ENCODE peak calls at places on chromosomes 12 and 14, in eight cellular contexts. One of them, this sample, is unnamed. For H3K9me3, the result is how much of the 10 kb centered on the place peaks cover.

GRCh38 chr12:128573907-128574306 is 249.9 kb downstream of the SLC15A4 start:
- DNase-seq in lower lobe of right lung: no peak
- DNase-seq in IMR-90: no peak
- DNase-seq in GM12878: no peak
- DNase-seq in CD8-positive, alpha-beta T cell: no peak
- DNase-seq in neural progenitor cell: no peak
- DNase-seq in pancreas: no peak
- DNase-seq in uterus: no peak
- DNase-seq in this sample: no peak

GRCh38 chr14:33786091-33786825 is 164.6 kb downstream of the EGLN3 start:
- DNase-seq in lower lobe of right lung: no peak
- DNase-seq in IMR-90: no peak
- DNase-seq in GM12878: no peak
- DNase-seq in CD8-positive, alpha-beta T cell: no peak
- DNase-seq in neural progenitor cell: peak
- DNase-seq in pancreas: no peak
- DNase-seq in uterus: no peak
- DNase-seq in this sample: no peak

GRCh38 chr14:102949062-102949800 is 26.8 kb downstream of the AMN start:
- DNase-seq in lower lobe of right lung: no peak
- DNase-seq in IMR-90: peak
- DNase-seq in GM12878: no peak
- DNase-seq in CD8-positive, alpha-beta T cell: peak
- DNase-seq in neural progenitor cell: no peak
- DNase-seq in pancreas: no peak
- DNase-seq in uterus: no peak
- DNase-seq in this sample: peak

GRCh38 chr14:38629412-38629811 is 373.5 kb upstream of the CLEC14A start:
- DNase-seq in lower lobe of right lung: no peak
- DNase-seq in IMR-90: no peak
- DNase-seq in GM12878: no peak
- DNase-seq in CD8-positive, alpha-beta T cell: no peak
- DNase-seq in neural progenitor cell: no peak
- DNase-seq in pancreas: no peak
- DNase-seq in uterus: no peak
- DNase-seq in this sample: no peak

GRCh38 chr12:97109441-97109840 is 202.4 kb downstream of the NEDD1 start:
- DNase-seq in lower lobe of right lung: no peak
- DNase-seq in IMR-90: no peak
- DNase-seq in GM12878: no peak
- DNase-seq in CD8-positive, alpha-beta T cell: no peak
- DNase-seq in neural progenitor cell: no peak
- DNase-seq in pancreas: no peak
- DNase-seq in uterus: no peak
- DNase-seq in this sample: no peak

GRCh38 chr14:66043921-66044320 is 442.2 kb upstream of the CCDC196 start:
- DNase-seq in lower lobe of right lung: no peak
- DNase-seq in IMR-90: no peak
- DNase-seq in GM12878: no peak
- DNase-seq in CD8-positive, alpha-beta T cell: no peak
- DNase-seq in neural progenitor cell: no peak
- DNase-seq in pancreas: no peak
- DNase-seq in uterus: no peak
- DNase-seq in this sample: no peak

GRCh38 chr12:124500232-124501079 is 67.0 kb downstream of the NCOR2 start:
- DNase-seq in lower lobe of right lung: peak
- DNase-seq in IMR-90: peak
- DNase-seq in GM12878: no peak
- DNase-seq in CD8-positive, alpha-beta T cell: no peak
- DNase-seq in neural progenitor cell: peak
- DNase-seq in pancreas: no peak
- DNase-seq in uterus: no peak
- DNase-seq in this sample: no peak

GRCh38 chr12:659090-659683 is 4.1 kb downstream of the NINJ2 start:
- DNase-seq in lower lobe of right lung: no peak
- DNase-seq in IMR-90: no peak
- DNase-seq in GM12878: no peak
- DNase-seq in CD8-positive, alpha-beta T cell: no peak
- DNase-seq in neural progenitor cell: peak
- DNase-seq in pancreas: no peak
- DNase-seq in uterus: no peak
- DNase-seq in this sample: no peak

GRCh38 chr12:749871-750270 is 2.5 kb upstream of the WNK1 start:
- DNase-seq in lower lobe of right lung: no peak
- DNase-seq in IMR-90: no peak
- DNase-seq in GM12878: no peak
- DNase-seq in CD8-positive, alpha-beta T cell: no peak
- DNase-seq in neural progenitor cell: no peak
- DNase-seq in pancreas: no peak
- DNase-seq in uterus: no peak
- DNase-seq in this sample: no peak

GRCh38 chr14:32345311-32345771 is 16.2 kb downstream of the AKAP6 start:
- DNase-seq in lower lobe of right lung: no peak
- DNase-seq in IMR-90: peak
- DNase-seq in GM12878: no peak
- DNase-seq in CD8-positive, alpha-beta T cell: no peak
- DNase-seq in neural progenitor cell: no peak
- DNase-seq in pancreas: no peak
- DNase-seq in uterus: no peak
- DNase-seq in this sample: no peak

GRCh38 chr12:132189378-132190011 is 45.2 kb downstream of the NOC4L start:
- DNase-seq in lower lobe of right lung: peak
- DNase-seq in IMR-90: peak
- DNase-seq in GM12878: peak
- DNase-seq in CD8-positive, alpha-beta T cell: peak
- DNase-seq in neural progenitor cell: peak
- DNase-seq in pancreas: peak
- DNase-seq in uterus: peak
- DNase-seq in this sample: peak

GRCh38 chr12:122079532-122080081 is 1.1 kb downstream of the MLXIP start:
- DNase-seq in lower lobe of right lung: no peak
- DNase-seq in IMR-90: no peak
- DNase-seq in GM12878: no peak
- DNase-seq in CD8-positive, alpha-beta T cell: peak
- DNase-seq in neural progenitor cell: no peak
- DNase-seq in pancreas: peak
- DNase-seq in uterus: no peak
- DNase-seq in this sample: no peak

GRCh38 chr14:23076785-23077408 is 18.0 kb downstream of the ACIN1 start:
- DNase-seq in lower lobe of right lung: no peak
- DNase-seq in IMR-90: peak
- DNase-seq in GM12878: no peak
- DNase-seq in CD8-positive, alpha-beta T cell: no peak
- DNase-seq in neural progenitor cell: peak
- DNase-seq in pancreas: no peak
- DNase-seq in uterus: no peak
- DNase-seq in this sample: no peak

GRCh38 chr14:97978336-97978735 is 1181.2 kb downstream of the VRK1 start:
- DNase-seq in lower lobe of right lung: peak
- DNase-seq in IMR-90: no peak
- DNase-seq in GM12878: no peak
- DNase-seq in CD8-positive, alpha-beta T cell: peak
- DNase-seq in neural progenitor cell: peak
- DNase-seq in pancreas: peak
- DNase-seq in uterus: peak
- DNase-seq in this sample: peak

GRCh38 chr12:2693204-2693860 is 101.4 kb upstream of the FKBP4 start:
- DNase-seq in lower lobe of right lung: no peak
- DNase-seq in IMR-90: no peak
- DNase-seq in GM12878: no peak
- DNase-seq in CD8-positive, alpha-beta T cell: no peak
- DNase-seq in neural progenitor cell: peak
- DNase-seq in pancreas: no peak
- DNase-seq in uterus: no peak
- DNase-seq in this sample: no peak

GRCh38 chr14:99118946-99119345 is 153.1 kb downstream of the BCL11B start:
- DNase-seq in lower lobe of right lung: no peak
- DNase-seq in IMR-90: no peak
- DNase-seq in GM12878: no peak
- DNase-seq in CD8-positive, alpha-beta T cell: no peak
- DNase-seq in neural progenitor cell: no peak
- DNase-seq in pancreas: no peak
- DNase-seq in uterus: no peak
- DNase-seq in this sample: no peak

DNA sequence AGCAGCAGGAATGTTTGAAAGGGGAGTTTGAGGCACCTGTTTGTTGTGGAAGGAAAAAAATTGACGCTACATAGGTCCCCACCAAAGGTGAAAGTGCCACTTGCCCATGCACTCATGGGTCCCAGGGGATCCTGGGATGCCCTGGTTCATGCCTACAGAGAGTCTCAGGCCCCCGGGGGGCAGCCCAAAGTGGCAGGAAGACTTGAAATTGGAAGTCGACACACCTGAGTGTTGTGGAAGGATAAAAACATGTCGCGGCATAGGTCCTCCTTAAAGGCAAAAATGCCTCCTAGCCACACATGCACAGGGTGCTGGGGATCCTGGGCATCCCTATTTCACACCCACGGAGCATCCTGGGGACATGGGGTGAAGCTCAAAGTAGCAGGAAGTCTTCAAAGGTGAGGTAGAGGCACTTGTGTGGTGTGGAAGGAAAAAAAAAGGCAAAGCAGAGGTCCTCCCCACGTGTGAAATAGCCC is 576.1 kb downstream of the ALG10 start:
- DNase-seq in lower lobe of right lung: no peak
- DNase-seq in IMR-90: no peak
- DNase-seq in GM12878: no peak
- DNase-seq in CD8-positive, alpha-beta T cell: no peak
- DNase-seq in neural progenitor cell: no peak
- DNase-seq in pancreas: no peak
- DNase-seq in uterus: no peak
- DNase-seq in this sample: no peak
- H3K9me3 ChIP-seq in lower lobe of right lung: half or more
- H3K9me3 ChIP-seq in IMR-90: half or more
- H3K9me3 ChIP-seq in GM12878: under half
- H3K9me3 ChIP-seq in CD8-positive, alpha-beta T cell: under half
- H3K9me3 ChIP-seq in neural progenitor cell: under half
- H3K9me3 ChIP-seq in pancreas: under half
- H3K9me3 ChIP-seq in uterus: under half
- H3K9me3 ChIP-seq in this sample: half or more

GRCh38 chr14:82854851-82855250 is 1321.2 kb upstream of the SEL1L start:
- DNase-seq in lower lobe of right lung: no peak
- DNase-seq in IMR-90: no peak
- DNase-seq in GM12878: no peak
- DNase-seq in CD8-positive, alpha-beta T cell: no peak
- DNase-seq in neural progenitor cell: peak
- DNase-seq in pancreas: no peak
- DNase-seq in uterus: no peak
- DNase-seq in this sample: no peak

GRCh38 chr14:82854131-82854530 is 1320.5 kb upstream of the SEL1L start:
- DNase-seq in lower lobe of right lung: no peak
- DNase-seq in IMR-90: no peak
- DNase-seq in GM12878: no peak
- DNase-seq in CD8-positive, alpha-beta T cell: no peak
- DNase-seq in neural progenitor cell: peak
- DNase-seq in pancreas: no peak
- DNase-seq in uterus: no peak
- DNase-seq in this sample: no peak

GRCh38 chr14:82861321-82861720 is 1327.7 kb upstream of the SEL1L start:
- DNase-seq in lower lobe of right lung: no peak
- DNase-seq in IMR-90: no peak
- DNase-seq in GM12878: no peak
- DNase-seq in CD8-positive, alpha-beta T cell: no peak
- DNase-seq in neural progenitor cell: no peak
- DNase-seq in pancreas: no peak
- DNase-seq in uterus: no peak
- DNase-seq in this sample: no peak

DNA sequence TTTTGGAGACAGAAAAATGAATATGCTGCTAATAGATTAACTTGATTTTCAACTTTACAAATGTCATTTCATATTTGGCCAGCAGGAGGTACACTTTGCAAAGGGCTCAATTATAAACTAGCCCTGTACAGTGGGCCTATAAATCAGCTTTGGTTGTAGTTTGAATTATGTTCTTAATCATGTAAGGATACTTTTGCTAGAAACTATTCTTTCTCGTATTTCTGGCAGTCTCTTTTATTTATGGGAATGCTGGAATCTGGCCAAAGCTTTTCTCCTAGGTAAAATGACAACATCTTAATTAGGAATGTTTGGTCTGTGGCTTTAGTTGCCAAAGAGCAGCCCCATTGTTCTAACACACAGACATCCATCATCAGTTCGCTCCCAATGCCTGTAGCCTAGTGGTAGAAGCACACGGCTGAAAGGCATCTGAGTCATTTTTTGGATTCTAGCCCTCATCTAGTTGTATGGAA is 1322.3 kb upstream of the SEL1L start:
- DNase-seq in lower lobe of right lung: no peak
- DNase-seq in IMR-90: peak
- DNase-seq in GM12878: no peak
- DNase-seq in CD8-positive, alpha-beta T cell: no peak
- DNase-seq in neural progenitor cell: peak
- DNase-seq in pancreas: no peak
- DNase-seq in uterus: no peak
- DNase-seq in this sample: no peak
- TF ChIP-seq CTCF in lower lobe of right lung: peak
- TF ChIP-seq CTCF in IMR-90: peak
- TF ChIP-seq CTCF in GM12878: peak
- TF ChIP-seq CTCF in CD8-positive, alpha-beta T cell: no peak
- TF ChIP-seq CTCF in neural progenitor cell: peak
- TF ChIP-seq CTCF in pancreas: no peak
- TF ChIP-seq CTCF in uterus: no peak
- TF ChIP-seq CTCF in this sample: no peak

DNA sequence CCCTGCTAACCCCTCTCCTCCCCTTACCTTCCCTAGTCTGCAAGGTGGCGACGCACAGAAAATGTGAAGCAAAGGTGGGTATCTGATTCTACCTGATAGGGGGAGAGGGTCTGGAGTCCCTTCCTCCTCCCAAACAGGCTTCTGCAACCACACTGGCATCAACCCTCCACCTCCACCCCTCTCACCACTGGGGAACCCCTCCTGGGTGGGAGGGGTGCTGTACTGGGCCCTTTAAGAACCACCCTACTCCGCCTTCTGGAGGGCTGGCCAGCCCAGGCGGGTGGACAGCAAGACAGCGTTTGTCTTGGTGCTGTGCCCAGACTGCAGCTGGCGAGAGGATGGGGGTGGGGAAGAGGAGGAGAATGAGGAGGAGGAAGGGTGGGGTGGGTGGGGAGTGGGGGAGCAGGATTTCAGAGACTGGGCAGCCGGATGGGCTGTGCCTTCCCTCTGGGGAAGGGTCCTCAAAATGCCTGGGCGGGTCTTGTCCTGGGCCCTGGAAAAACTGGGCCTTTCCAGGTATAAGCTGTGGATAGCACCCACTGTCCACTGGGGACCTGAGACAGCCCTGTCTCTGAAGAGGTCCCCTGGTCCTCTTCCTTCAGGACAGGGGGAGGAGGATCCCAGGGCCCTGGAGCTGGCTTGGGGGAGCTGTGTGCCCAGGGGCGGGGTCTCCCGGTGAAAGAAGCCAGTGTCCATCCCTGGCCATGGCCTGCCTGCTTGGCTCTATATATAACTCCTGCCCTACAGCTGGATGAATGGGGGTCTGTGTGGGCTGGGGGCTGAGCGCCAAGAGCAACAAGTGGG is 2.8 kb downstream of the TNS2 start:
- DNase-seq in lower lobe of right lung: peak
- DNase-seq in IMR-90: peak
- DNase-seq in GM12878: no peak
- DNase-seq in CD8-positive, alpha-beta T cell: no peak
- DNase-seq in neural progenitor cell: no peak
- DNase-seq in pancreas: peak
- DNase-seq in uterus: peak
- DNase-seq in this sample: no peak
- H3K27ac ChIP-seq in lower lobe of right lung: peak
- H3K27ac ChIP-seq in IMR-90: peak
- H3K27ac ChIP-seq in GM12878: no peak
- H3K27ac ChIP-seq in CD8-positive, alpha-beta T cell: no peak
- H3K27ac ChIP-seq in neural progenitor cell: no peak
- H3K27ac ChIP-seq in pancreas: peak
- H3K27ac ChIP-seq in uterus: peak
- H3K27ac ChIP-seq in this sample: no peak

GRCh38 chr12:73187765-73188164 is 915.6 kb downstream of the TRHDE start:
- DNase-seq in lower lobe of right lung: no peak
- DNase-seq in IMR-90: no peak
- DNase-seq in GM12878: no peak
- DNase-seq in CD8-positive, alpha-beta T cell: no peak
- DNase-seq in neural progenitor cell: no peak
- DNase-seq in pancreas: no peak
- DNase-seq in uterus: no peak
- DNase-seq in this sample: no peak
- H3K9me3 ChIP-seq in lower lobe of right lung: under half
- H3K9me3 ChIP-seq in IMR-90: under half
- H3K9me3 ChIP-seq in GM12878: under half
- H3K9me3 ChIP-seq in CD8-positive, alpha-beta T cell: under half
- H3K9me3 ChIP-seq in neural progenitor cell: under half
- H3K9me3 ChIP-seq in pancreas: under half
- H3K9me3 ChIP-seq in uterus: under half
- H3K9me3 ChIP-seq in this sample: under half

This sample was measured in CD4-positive, alpha-beta T cell.